ENCODE peak calls at places on chromosomes 7 and 10, in five cellular contexts. One of them, this sample, is unnamed.
A peak's percentile ranks its signal among the peaks of the same experiment; 100 is the strongest.

GRCh38 chr10:50385610-50386009 is 134.3 kb upstream of the ASAH2 start:
- DNase-seq in IMR-90: no peak
- DNase-seq in trophoblast cell: no peak
- DNase-seq in neuronal stem cell: no peak
- DNase-seq in mesenchymal stem cell: no peak
- DNase-seq in this sample: no peak

GRCh38 chr10:96470108-96470743 is 43.5 kb downstream of the TLL2 start:
- DNase-seq in trophoblast cell: peak; percentile 40
- DNase-seq in mesenchymal stem cell: no peak
- DNase-seq in neuronal stem cell: peak; percentile 39
- DNase-seq in IMR-90: peak; percentile 25
- DNase-seq in this sample: peak; percentile 80

GRCh38 chr7:92404170-92404614 is 43.1 kb upstream of the GATAD1 start:
- DNase-seq in neuronal stem cell: no peak
- DNase-seq in IMR-90: no peak
- DNase-seq in trophoblast cell: no peak
- DNase-seq in mesenchymal stem cell: no peak
- DNase-seq in this sample: peak; percentile 61

GRCh38 chr7:35036361-35037171 is 719 bp downstream of the DPY19L1 start:
- DNase-seq in IMR-90: peak; percentile 53
- DNase-seq in mesenchymal stem cell: peak; percentile 78
- DNase-seq in neuronal stem cell: peak; percentile 60
- DNase-seq in trophoblast cell: peak; percentile 81
- DNase-seq in this sample: peak; percentile 84

GRCh38 chr7:132240262-132240661 is 336.0 kb downstream of the PLXNA4 start:
- DNase-seq in mesenchymal stem cell: no peak
- DNase-seq in IMR-90: no peak
- DNase-seq in trophoblast cell: no peak
- DNase-seq in neuronal stem cell: no peak
- DNase-seq in this sample: no peak

GRCh38 chr10:91887075-91887899 is 22.0 kb downstream of the FGFBP3 start:
- DNase-seq in trophoblast cell: peak; percentile 38
- DNase-seq in neuronal stem cell: peak; percentile 93
- DNase-seq in mesenchymal stem cell: peak; percentile 69
- DNase-seq in IMR-90: no peak
- DNase-seq in this sample: peak; percentile 96

GRCh38 chr10:44471410-44471809 is 86.5 kb upstream of the CXCL12 start:
- DNase-seq in mesenchymal stem cell: no peak
- DNase-seq in IMR-90: no peak
- DNase-seq in neuronal stem cell: no peak
- DNase-seq in trophoblast cell: no peak
- DNase-seq in this sample: no peak

GRCh38 chr7:39557222-39557621 is 9.0 kb upstream of the YAE1 start:
- DNase-seq in neuronal stem cell: no peak
- DNase-seq in trophoblast cell: peak; percentile 74
- DNase-seq in IMR-90: no peak
- DNase-seq in mesenchymal stem cell: no peak
- DNase-seq in this sample: no peak

GRCh38 chr7:130942211-130942964 is 208.4 kb upstream of the KLF14 start:
- DNase-seq in trophoblast cell: peak; percentile 69
- DNase-seq in neuronal stem cell: no peak
- DNase-seq in mesenchymal stem cell: peak; percentile 77
- DNase-seq in IMR-90: peak; percentile 86
- DNase-seq in this sample: no peak

GRCh38 chr10:73591935-73592699 is 975 bp upstream of the USP54 start:
- DNase-seq in IMR-90: no peak
- DNase-seq in trophoblast cell: peak; percentile 4
- DNase-seq in neuronal stem cell: peak; percentile 31
- DNase-seq in mesenchymal stem cell: peak; percentile 54
- DNase-seq in this sample: peak; percentile 98

GRCh38 chr10:7165500-7166177 is 245.2 kb downstream of the SFMBT2 start:
- DNase-seq in mesenchymal stem cell: no peak
- DNase-seq in neuronal stem cell: no peak
- DNase-seq in trophoblast cell: no peak
- DNase-seq in IMR-90: no peak
- DNase-seq in this sample: no peak

GRCh38 chr7:144019457-144019856 is 19.3 kb downstream of the OR6B1 start:
- DNase-seq in mesenchymal stem cell: peak; percentile 91
- DNase-seq in trophoblast cell: peak; percentile 94
- DNase-seq in neuronal stem cell: no peak
- DNase-seq in IMR-90: peak; percentile 91
- DNase-seq in this sample: peak; percentile 92

GRCh38 chr7:70681111-70681846 is 450.7 kb upstream of the GALNT17 start:
- DNase-seq in trophoblast cell: no peak
- DNase-seq in neuronal stem cell: no peak
- DNase-seq in mesenchymal stem cell: no peak
- DNase-seq in IMR-90: no peak
- DNase-seq in this sample: peak; percentile 58

GRCh38 chr7:84614821-84615506 is 420.4 kb upstream of the SEMA3A start:
- DNase-seq in mesenchymal stem cell: no peak
- DNase-seq in neuronal stem cell: no peak
- DNase-seq in trophoblast cell: peak; percentile 6
- DNase-seq in IMR-90: no peak
- DNase-seq in this sample: no peak

GRCh38 chr10:17512341-17513001 is 58.1 kb upstream of the ST8SIA6 start:
- DNase-seq in mesenchymal stem cell: peak; percentile 92
- DNase-seq in IMR-90: peak; percentile 98
- DNase-seq in trophoblast cell: peak; percentile 81
- DNase-seq in neuronal stem cell: no peak
- DNase-seq in this sample: peak; percentile 8

GRCh38 chr7:23893942-23894890 is 184.2 kb downstream of the STK31 start:
- DNase-seq in neuronal stem cell: no peak
- DNase-seq in IMR-90: no peak
- DNase-seq in trophoblast cell: no peak
- DNase-seq in mesenchymal stem cell: peak; percentile 84
- DNase-seq in this sample: peak; percentile 26

GRCh38 chr7:19964198-19964597 is 190.8 kb upstream of the TMEM196 start:
- DNase-seq in neuronal stem cell: no peak
- DNase-seq in IMR-90: no peak
- DNase-seq in mesenchymal stem cell: no peak
- DNase-seq in trophoblast cell: no peak
- DNase-seq in this sample: no peak

GRCh38 chr7:132742152-132742551 is 165.9 kb upstream of the PLXNA4 start:
- DNase-seq in neuronal stem cell: no peak
- DNase-seq in mesenchymal stem cell: no peak
- DNase-seq in trophoblast cell: no peak
- DNase-seq in IMR-90: peak; percentile 89
- DNase-seq in this sample: no peak

GRCh38 chr7:40891232-40891631 is 756.4 kb downstream of the SUGCT start:
- DNase-seq in neuronal stem cell: no peak
- DNase-seq in IMR-90: no peak
- DNase-seq in mesenchymal stem cell: no peak
- DNase-seq in trophoblast cell: no peak
- DNase-seq in this sample: no peak

GRCh38 chr10:74825371-74826141 is 844 bp upstream of the KAT6B start:
- DNase-seq in mesenchymal stem cell: no peak
- DNase-seq in IMR-90: no peak
- DNase-seq in neuronal stem cell: peak; percentile 75
- DNase-seq in trophoblast cell: peak; percentile 42
- DNase-seq in this sample: no peak

GRCh38 chr7:129127601-129128000 is 16.9 kb upstream of the TSPAN33 start:
- DNase-seq in trophoblast cell: no peak
- DNase-seq in neuronal stem cell: no peak
- DNase-seq in IMR-90: no peak
- DNase-seq in mesenchymal stem cell: no peak
- DNase-seq in this sample: no peak

GRCh38 chr7:73827568-73828106 is 3.2 kb upstream of the CLDN4 start:
- DNase-seq in trophoblast cell: no peak
- DNase-seq in neuronal stem cell: no peak
- DNase-seq in mesenchymal stem cell: no peak
- DNase-seq in IMR-90: no peak
- DNase-seq in this sample: peak; percentile 67

GRCh38 chr10:79149662-79150443 is 81.1 kb downstream of the ZMIZ1 start:
- DNase-seq in mesenchymal stem cell: peak; percentile 68
- DNase-seq in neuronal stem cell: no peak
- DNase-seq in trophoblast cell: peak; percentile 19
- DNase-seq in IMR-90: peak; percentile 61
- DNase-seq in this sample: peak; percentile 72

GRCh38 chr7:80145780-80146422 is 11.3 kb downstream of the GNAI1 start:
- DNase-seq in mesenchymal stem cell: peak; percentile 97
- DNase-seq in IMR-90: peak; percentile 93
- DNase-seq in neuronal stem cell: no peak
- DNase-seq in trophoblast cell: peak; percentile 96
- DNase-seq in this sample: peak; percentile 79
- H3K4me3 ChIP-seq in mesenchymal stem cell: peak overlapping the region; percentile 57
- H3K4me3 ChIP-seq in IMR-90: peak overlapping the region; percentile 16
- H3K4me3 ChIP-seq in neuronal stem cell: no peak overlapping the region
- H3K4me3 ChIP-seq in trophoblast cell: no peak overlapping the region
- H3K4me3 ChIP-seq in this sample: no peak overlapping the region

DNA sequence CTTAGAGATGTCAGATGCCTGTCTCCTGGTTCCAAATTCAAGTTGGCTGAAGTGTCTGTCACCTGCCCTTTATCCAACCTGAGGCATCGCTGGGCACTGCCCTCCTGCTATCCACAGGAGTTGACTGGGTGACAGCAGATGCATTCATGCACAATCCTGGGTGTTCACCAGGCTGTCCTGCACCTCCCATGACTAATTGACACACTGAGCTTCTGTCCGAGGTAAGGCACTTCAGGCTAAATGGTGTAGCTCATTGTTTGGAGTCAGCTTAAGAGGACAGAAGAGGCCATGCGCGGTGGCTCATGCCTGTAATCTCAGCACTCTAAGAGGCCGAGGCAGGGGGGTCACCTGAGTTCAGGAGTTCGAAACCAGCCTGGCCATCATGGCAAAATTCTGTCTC is 2.4 kb downstream of the UCMA start:
- DNase-seq in mesenchymal stem cell: no peak
- DNase-seq in neuronal stem cell: no peak
- DNase-seq in trophoblast cell: no peak
- DNase-seq in IMR-90: no peak
- DNase-seq in this sample: no peak
- H4K8ac ChIP-seq in mesenchymal stem cell: no peak overlapping the region
- H4K8ac ChIP-seq in neuronal stem cell: no peak overlapping the region
- H4K8ac ChIP-seq in trophoblast cell: no peak overlapping the region
- H4K8ac ChIP-seq in IMR-90: no peak overlapping the region
- H4K8ac ChIP-seq in this sample: no peak overlapping the region

GRCh38 chr7:47941136-47941844 is 7.0 kb downstream of the PKD1L1 start:
- DNase-seq in mesenchymal stem cell: peak; percentile 81
- DNase-seq in IMR-90: peak; percentile 71
- DNase-seq in trophoblast cell: peak; percentile 87
- DNase-seq in neuronal stem cell: no peak
- DNase-seq in this sample: no peak
- H3K4me3 ChIP-seq in mesenchymal stem cell: no peak overlapping the region
- H3K4me3 ChIP-seq in IMR-90: no peak overlapping the region
- H3K4me3 ChIP-seq in trophoblast cell: no peak overlapping the region
- H3K4me3 ChIP-seq in neuronal stem cell: no peak overlapping the region
- H3K4me3 ChIP-seq in this sample: no peak overlapping the region

DNA sequence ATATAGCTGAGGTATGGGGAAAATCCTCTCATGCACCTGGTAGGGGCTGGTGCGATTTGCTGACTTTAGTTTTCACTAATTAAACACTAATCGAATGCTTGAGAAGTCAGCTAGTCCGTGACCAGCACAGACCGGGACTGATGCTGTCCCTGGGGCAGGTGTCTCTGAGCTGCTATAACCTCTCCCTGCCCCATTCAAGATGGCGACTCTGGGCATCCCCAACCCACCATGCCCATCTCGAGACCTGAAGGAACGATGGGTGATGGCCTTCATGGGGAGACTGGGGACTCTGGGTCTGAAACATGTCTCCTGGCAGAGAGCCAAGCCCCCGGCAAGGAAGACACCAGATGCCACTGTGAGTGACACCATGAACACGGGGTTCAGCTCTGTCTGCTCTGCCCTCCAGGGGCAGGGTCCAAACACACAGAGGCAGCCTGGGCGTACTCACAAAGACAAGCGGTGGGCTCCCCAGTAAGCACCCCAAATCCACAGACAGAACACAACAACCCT is 57.4 kb downstream of the GNA12 start:
- DNase-seq in IMR-90: no peak
- DNase-seq in trophoblast cell: no peak
- DNase-seq in neuronal stem cell: no peak
- DNase-seq in mesenchymal stem cell: no peak
- DNase-seq in this sample: no peak
- H4K8ac ChIP-seq in IMR-90: no peak overlapping the region
- H4K8ac ChIP-seq in trophoblast cell: peak overlapping the region; percentile 49
- H4K8ac ChIP-seq in neuronal stem cell: no peak overlapping the region
- H4K8ac ChIP-seq in mesenchymal stem cell: no peak overlapping the region
- H4K8ac ChIP-seq in this sample: no peak overlapping the region

DNA sequence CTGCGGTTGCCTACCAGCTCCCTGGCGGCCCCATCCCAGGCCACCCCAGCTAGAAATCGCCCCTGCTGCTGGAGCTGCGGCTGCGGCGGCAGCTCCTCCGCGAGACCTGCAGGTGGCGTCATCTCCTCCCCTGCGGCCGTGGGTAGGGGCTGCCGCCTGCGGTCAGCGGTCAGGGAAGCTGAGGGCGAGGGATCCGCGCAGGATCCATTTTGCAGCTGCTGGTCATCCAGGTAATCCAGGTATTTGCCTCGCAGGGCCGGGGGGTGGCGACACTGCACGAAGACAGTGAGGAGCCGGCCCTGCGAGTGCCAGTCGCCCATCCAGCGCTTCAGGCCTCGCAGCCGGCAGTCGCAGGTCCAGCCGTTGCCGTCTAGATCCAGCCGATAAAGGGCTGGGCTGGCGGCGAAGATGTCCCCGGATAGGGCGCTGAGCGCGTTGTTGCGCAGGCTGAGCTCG is 1.5 kb downstream of the TRIL start:
- DNase-seq in mesenchymal stem cell: peak; percentile 71
- DNase-seq in trophoblast cell: peak; percentile 98
- DNase-seq in neuronal stem cell: peak; percentile 75
- DNase-seq in IMR-90: peak; percentile 5
- DNase-seq in this sample: peak; percentile 94
- H3K4me3 ChIP-seq in mesenchymal stem cell: peak overlapping the region; percentile 75
- H3K4me3 ChIP-seq in trophoblast cell: peak overlapping the region; percentile 83
- H3K4me3 ChIP-seq in neuronal stem cell: peak overlapping the region; percentile 85
- H3K4me3 ChIP-seq in IMR-90: no peak overlapping the region
- H3K4me3 ChIP-seq in this sample: no peak overlapping the region

DNA sequence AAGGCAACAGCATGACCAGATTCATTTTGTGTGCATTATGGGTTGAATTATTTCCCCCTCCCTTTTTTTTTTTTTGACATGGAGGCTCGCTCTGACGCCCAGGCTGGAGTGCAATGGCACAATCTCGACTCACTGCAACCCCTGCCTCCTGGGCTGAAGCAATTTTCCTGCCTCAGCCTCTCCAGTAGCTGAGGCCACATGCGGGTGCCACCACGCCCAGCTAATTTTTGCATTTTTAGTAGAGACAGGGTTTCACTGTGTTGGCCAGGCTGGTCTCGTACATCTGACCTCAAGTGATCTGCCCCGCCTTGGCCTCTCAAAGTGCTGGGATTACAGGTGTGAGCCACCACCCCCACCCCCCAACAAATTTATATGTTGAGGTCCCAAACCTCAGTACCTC is 42.0 kb downstream of the ZNF783 start:
- DNase-seq in neuronal stem cell: no peak
- DNase-seq in trophoblast cell: peak; percentile 68
- DNase-seq in IMR-90: no peak
- DNase-seq in mesenchymal stem cell: no peak
- DNase-seq in this sample: no peak
- H4K8ac ChIP-seq in neuronal stem cell: no peak overlapping the region
- H4K8ac ChIP-seq in trophoblast cell: no peak overlapping the region
- H4K8ac ChIP-seq in IMR-90: no peak overlapping the region
- H4K8ac ChIP-seq in mesenchymal stem cell: no peak overlapping the region
- H4K8ac ChIP-seq in this sample: no peak overlapping the region

GRCh38 chr7:38179719-38180333 is 1.8 kb downstream of the STARD3NL start:
- DNase-seq in IMR-90: peak; percentile 37
- DNase-seq in neuronal stem cell: no peak
- DNase-seq in trophoblast cell: no peak
- DNase-seq in mesenchymal stem cell: peak; percentile 48
- DNase-seq in this sample: peak; percentile 11
- H3K4me3 ChIP-seq in IMR-90: peak overlapping the region; percentile 10
- H3K4me3 ChIP-seq in neuronal stem cell: no peak overlapping the region
- H3K4me3 ChIP-seq in trophoblast cell: no peak overlapping the region
- H3K4me3 ChIP-seq in mesenchymal stem cell: peak overlapping the region; percentile 95
- H3K4me3 ChIP-seq in this sample: no peak overlapping the region